ENCODE peak calls at places on chromosomes 11 and 22, in four cellular contexts. H is IMR-90, J is GM23338, L is AG04450. Y is an unnamed sample.

GRCh38 chr22:19877626-19878339 is 23.1 kb upstream of the GNB1L start:
- DNase-seq in H (peak; percentile 58), J (no peak), L (no peak), Y (peak; percentile 53)

GRCh38 chr11:122069946-122070345 is 46.1 kb downstream of the BLID start:
- DNase-seq in H (peak; percentile 91), J (peak; percentile 49), L (peak; percentile 72), Y (peak; percentile 25)

GRCh38 chr22:27349456-27349855 is 452.1 kb downstream of the MN1 start:
- DNase-seq in H (peak; percentile 47), J (no peak), L (no peak), Y (no peak)

GRCh38 chr22:49780281-49780991 is 47.2 kb downstream of the BRD1 start:
- DNase-seq in H (no peak), J (no peak), L (no peak), Y (peak; percentile 68)

GRCh38 chr22:31210830-31211503 is 1.1 kb upstream of the LIMK2 start:
- DNase-seq in H (no peak), J (no peak), L (no peak), Y (no peak)

GRCh38 chr11:113113801-113114451 is 152.7 kb downstream of the NCAM1 start:
- DNase-seq in H (no peak), J (no peak), L (no peak), Y (no peak)

GRCh38 chr11:118998822-118999221 is 884 bp downstream of the CENATAC start:
- DNase-seq in H (peak; percentile 72), J (peak; percentile 72), L (peak; percentile 27), Y (peak; percentile 77)

GRCh38 chr22:31488346-31488883 is 1.2 kb downstream of the EIF4ENIF1 start:
- DNase-seq in H (no peak), J (no peak), L (no peak), Y (no peak)

GRCh38 chr11:19777032-19777341 is 64.3 kb downstream of the NAV2 start:
- DNase-seq in H (no peak), J (no peak), L (no peak), Y (peak; percentile 88)

GRCh38 chr11:69183613-69184012 is 27.9 kb downstream of the SMIM38 start:
- DNase-seq in H (no peak), J (no peak), L (no peak), Y (no peak)

GRCh38 chr11:116134450-116134849 is 630.2 kb upstream of the CADM1 start:
- DNase-seq in H (no peak), J (no peak), L (no peak), Y (no peak)

GRCh38 chr11:117220999-117221774 is 10.7 kb downstream of the PCSK7 start:
- DNase-seq in H (no peak), J (no peak), L (no peak), Y (no peak)

GRCh38 chr22:46021577-46021976 is 44.6 kb upstream of the WNT7B start:
- DNase-seq in H (no peak), J (no peak), L (no peak), Y (no peak)

DNA sequence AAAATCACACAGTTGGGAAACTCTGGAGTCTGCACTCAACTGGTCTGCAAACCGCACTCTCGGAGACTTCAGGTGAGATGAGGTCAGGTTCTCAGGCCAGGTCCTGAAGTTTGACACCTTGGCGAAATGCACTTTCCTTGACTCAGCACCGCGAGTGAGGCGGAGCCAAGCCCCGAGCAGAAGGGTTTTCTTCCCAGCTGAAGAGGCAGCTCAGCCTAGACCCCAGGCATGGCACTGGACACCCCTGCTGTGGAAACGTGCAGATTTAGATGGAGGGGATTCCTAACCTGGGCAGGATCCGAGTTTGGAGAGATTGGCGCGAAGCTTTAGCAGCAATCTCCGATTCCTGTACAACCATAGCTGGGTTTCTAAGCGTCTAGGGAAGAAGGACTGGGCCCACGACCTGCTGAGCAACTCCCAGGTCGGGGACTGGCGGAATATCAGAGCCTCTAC is 835 bp upstream of the MYOD1 start:
- DNase-seq in H (no peak), J (peak; percentile 38), L (no peak), Y (peak; percentile 55)
- H3K27me3 ChIP-seq in H (peaks cover 76% of the 10 kb centered on the region), J (peaks cover 98% of the 10 kb centered on the region), L (peaks cover 65% of the 10 kb centered on the region), Y (peaks cover 94% of the 10 kb centered on the region)

GRCh38 chr11:3191586-3192324 is 26.6 kb upstream of the OSBPL5 start:
- DNase-seq in H (no peak), J (no peak), L (no peak), Y (peak; percentile 15)

GRCh38 chr11:3190600-3190999 is 25.5 kb upstream of the OSBPL5 start:
- DNase-seq in H (no peak), J (no peak), L (no peak), Y (peak; percentile 41)

GRCh38 chr11:3188496-3189192 is 23.5 kb upstream of the OSBPL5 start:
- DNase-seq in H (no peak), J (no peak), L (no peak), Y (peak; percentile 61)

GRCh38 chr11:3189193-3189843 is 24.2 kb upstream of the OSBPL5 start:
- DNase-seq in H (no peak), J (peak; percentile 74), L (no peak), Y (peak; percentile 91)

GRCh38 chr11:3189886-3190583 is 24.9 kb upstream of the OSBPL5 start:
- DNase-seq in H (no peak), J (no peak), L (no peak), Y (peak; percentile 22)
- H3K27me3 ChIP-seq in H (peaks cover 40% of the 10 kb centered on the region), J (no peaks in the 10 kb centered on the region), L (peaks cover 32% of the 10 kb centered on the region), Y (no peaks in the 10 kb centered on the region)

GRCh38 chr22:37331811-37332536 is 49.7 kb downstream of the CYTH4 start:
- DNase-seq in H (peak; percentile 38), J (no peak), L (no peak), Y (no peak)

GRCh38 chr22:37329239-37330140 is 47.2 kb downstream of the CYTH4 start:
- DNase-seq in H (peak; percentile 31), J (no peak), L (no peak), Y (no peak)

GRCh38 chr22:37331034-37331428 is 48.7 kb downstream of the CYTH4 start:
- DNase-seq in H (peak; percentile 79), J (no peak), L (peak; percentile 32), Y (no peak)

GRCh38 chr22:37328017-37328416 is 45.7 kb downstream of the CYTH4 start:
- DNase-seq in H (peak; percentile 93), J (no peak), L (peak; percentile 74), Y (no peak)

GRCh38 chr22:37330200-37331033 is 48.1 kb downstream of the CYTH4 start:
- DNase-seq in H (peak; percentile 90), J (peak; percentile 97), L (peak; percentile 89), Y (peak; percentile 97)
- H3K27me3 ChIP-seq in H (peaks cover 12% of the 10 kb centered on the region), J (peaks cover 38% of the 10 kb centered on the region), L (peaks cover 3% of the 10 kb centered on the region), Y (peaks cover 27% of the 10 kb centered on the region)

DNA sequence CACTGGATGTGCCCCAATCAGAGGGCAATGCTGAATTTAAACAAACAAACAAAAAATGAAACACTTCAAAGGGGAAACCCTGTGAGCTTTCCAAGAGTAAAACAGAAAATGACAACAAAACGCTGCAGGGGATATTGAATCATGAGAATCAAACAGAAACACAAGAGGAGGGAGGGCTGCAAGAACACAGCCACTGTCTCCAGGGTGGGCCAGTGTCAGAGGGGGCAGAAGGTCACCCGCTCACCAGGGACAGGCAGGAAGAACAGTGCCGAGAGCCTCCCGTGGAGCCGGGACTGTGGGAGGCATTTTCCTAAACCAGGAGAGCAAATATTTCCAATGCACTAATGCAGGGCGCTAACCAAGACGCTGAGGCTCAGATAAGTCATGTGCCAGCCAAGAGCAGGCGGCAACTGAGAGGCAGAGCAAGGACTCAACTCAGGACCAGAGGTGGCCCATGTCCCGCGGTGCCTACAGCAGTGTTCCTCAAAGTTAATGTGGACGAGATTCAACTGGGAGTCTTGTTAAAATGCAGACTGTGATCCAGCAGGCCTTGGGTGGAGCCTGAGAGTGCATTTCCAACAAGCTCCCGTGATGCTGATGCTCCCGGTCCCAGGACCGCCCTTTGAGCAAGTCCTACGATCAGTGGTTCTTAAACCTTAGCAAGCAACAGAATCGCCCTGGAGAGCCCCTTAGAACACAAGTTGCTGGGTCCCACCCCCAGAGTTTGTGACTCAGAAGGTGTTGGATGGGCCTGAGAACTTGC is 197.2 kb downstream of the TENM4 start:
- DNase-seq in H (no peak), J (no peak), L (no peak), Y (no peak)
- H3K27me3 ChIP-seq in H (no peaks in the 10 kb centered on the region), J (no peaks in the 10 kb centered on the region), L (no peaks in the 10 kb centered on the region), Y (no peaks in the 10 kb centered on the region)

DNA sequence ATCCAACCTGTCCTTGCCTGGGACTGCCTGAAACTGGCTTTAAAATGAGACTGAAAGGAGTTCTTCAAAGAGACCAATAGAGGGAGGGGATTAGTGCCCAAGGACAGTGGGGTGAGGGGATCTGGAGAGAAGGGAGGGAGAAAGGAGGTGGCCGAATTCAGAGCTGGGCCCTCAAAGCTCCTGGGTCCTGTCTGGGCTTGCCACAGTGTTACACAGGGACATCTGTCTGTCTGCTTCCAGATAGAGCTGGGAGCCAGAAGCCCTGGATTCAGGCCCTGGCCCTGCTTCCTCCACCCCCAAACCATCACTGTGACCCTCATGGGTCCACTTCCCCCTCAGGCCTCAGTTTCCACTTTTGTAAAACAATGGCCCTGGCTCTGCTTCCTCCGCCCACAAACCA is 3.6 kb downstream of the KCNJ4 start:
- DNase-seq in H (no peak), J (no peak), L (no peak), Y (no peak)
- H3K27me3 ChIP-seq in H (peaks cover 78% of the 10 kb centered on the region), J (peaks cover 39% of the 10 kb centered on the region), L (peaks cover 65% of the 10 kb centered on the region), Y (peaks cover 39% of the 10 kb centered on the region)

DNA sequence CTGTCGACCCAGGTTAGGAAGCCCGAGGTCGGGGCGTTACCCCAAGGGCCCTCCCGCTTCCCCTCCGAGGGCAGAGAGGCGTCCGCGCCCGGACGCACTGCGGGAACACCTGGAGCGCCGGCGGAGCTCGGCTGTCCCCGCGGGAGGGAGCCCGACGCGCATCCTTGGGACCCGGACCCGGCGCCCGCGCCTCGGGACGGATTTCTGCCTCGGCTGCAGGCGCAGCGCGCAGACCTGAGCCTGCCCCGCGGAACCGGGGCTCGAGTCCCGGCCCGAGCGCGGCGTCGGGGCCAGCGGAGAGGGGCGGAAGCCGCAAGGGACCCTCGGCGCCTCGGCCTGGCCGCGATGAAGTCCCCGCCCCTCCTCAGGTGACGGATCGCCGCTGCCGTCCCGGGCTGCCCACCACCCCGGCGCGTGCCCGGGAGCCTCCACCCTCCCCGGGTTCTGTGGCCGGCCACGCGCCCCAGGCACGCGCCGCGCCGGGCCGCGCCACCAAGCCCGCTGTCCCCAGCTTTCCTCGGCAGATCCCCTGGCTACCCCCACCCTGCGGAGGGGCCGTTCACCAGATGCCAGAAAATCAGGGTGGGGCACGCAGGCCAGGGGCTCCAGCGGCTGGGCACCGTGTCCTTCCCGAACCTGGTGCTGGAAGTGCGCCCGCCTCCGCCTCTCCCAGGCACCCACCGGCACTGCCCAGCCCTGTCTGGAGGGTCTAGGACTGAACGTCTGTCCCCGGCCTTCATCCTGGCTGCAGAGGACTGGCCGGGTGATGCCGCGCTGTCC is 407 bp downstream of the GLB1L3 start:
- DNase-seq in H (no peak), J (peak; percentile 71), L (no peak), Y (peak; percentile 92)
- H3K27me3 ChIP-seq in H (peaks cover 58% of the 10 kb centered on the region), J (no peaks in the 10 kb centered on the region), L (peaks cover 64% of the 10 kb centered on the region), Y (peaks cover 4% of the 10 kb centered on the region)

Y was measured in H7.